ENCODE peak calls at places on chromosomes 1 and 21, in six cellular contexts. One of them, this sample, is unnamed.

GRCh38 chr1:27630859-27631491 is 4.0 kb downstream of the FGR start:
- DNase-seq in IMR-90: no peak
- DNase-seq in H9: no peak
- DNase-seq in neuronal stem cell: no peak
- DNase-seq in H1: no peak
- DNase-seq in mesenchymal stem cell: no peak
- DNase-seq in this sample: peak

GRCh38 chr1:46396429-46397398 is 2.6 kb downstream of the FAAH start:
- DNase-seq in IMR-90: peak
- DNase-seq in H9: no peak
- DNase-seq in neuronal stem cell: no peak
- DNase-seq in H1: no peak
- DNase-seq in mesenchymal stem cell: no peak
- DNase-seq in this sample: no peak

GRCh38 chr1:246860401-246860800 is 71.3 kb downstream of the AHCTF1 start:
- DNase-seq in IMR-90: peak
- DNase-seq in H9: no peak
- DNase-seq in neuronal stem cell: no peak
- DNase-seq in H1: no peak
- DNase-seq in mesenchymal stem cell: no peak
- DNase-seq in this sample: no peak

GRCh38 chr1:14100444-14100843 is 400.5 kb downstream of the PRDM2 start:
- DNase-seq in IMR-90: no peak
- DNase-seq in H9: peak
- DNase-seq in neuronal stem cell: no peak
- DNase-seq in H1: no peak
- DNase-seq in mesenchymal stem cell: no peak
- DNase-seq in this sample: no peak

GRCh38 chr21:45319461-45320211 is 31.9 kb upstream of the POFUT2 start:
- DNase-seq in IMR-90: peak
- DNase-seq in H9: peak
- DNase-seq in neuronal stem cell: no peak
- DNase-seq in H1: no peak
- DNase-seq in mesenchymal stem cell: peak
- DNase-seq in this sample: no peak

GRCh38 chr1:233905416-233906051 is 1.1 kb downstream of the SLC35F3 start:
- DNase-seq in IMR-90: no peak
- DNase-seq in H9: peak
- DNase-seq in neuronal stem cell: peak
- DNase-seq in H1: peak
- DNase-seq in mesenchymal stem cell: no peak
- DNase-seq in this sample: no peak

GRCh38 chr21:44592446-44593365 is at the start of gene KRTAP10-6:
- DNase-seq in IMR-90: no peak
- DNase-seq in H9: peak
- DNase-seq in neuronal stem cell: no peak
- DNase-seq in H1: peak
- DNase-seq in mesenchymal stem cell: no peak
- DNase-seq in this sample: no peak

GRCh38 chr1:227775841-227776240 is 39.6 kb upstream of the PRSS38 start:
- DNase-seq in IMR-90: no peak
- DNase-seq in H9: no peak
- DNase-seq in neuronal stem cell: no peak
- DNase-seq in H1: no peak
- DNase-seq in mesenchymal stem cell: peak
- DNase-seq in this sample: no peak

GRCh38 chr1:212414328-212415106 is at the start of gene PACC1:
- DNase-seq in IMR-90: peak
- DNase-seq in H9: peak
- DNase-seq in neuronal stem cell: peak
- DNase-seq in H1: peak
- DNase-seq in mesenchymal stem cell: peak
- DNase-seq in this sample: peak

GRCh38 chr1:30929944-30930525 is 21.5 kb upstream of the SDC3 start:
- DNase-seq in IMR-90: no peak
- DNase-seq in H9: no peak
- DNase-seq in neuronal stem cell: no peak
- DNase-seq in H1: no peak
- DNase-seq in mesenchymal stem cell: no peak
- DNase-seq in this sample: peak

GRCh38 chr1:217076902-217077301 is 353.7 kb upstream of the ESRRG start:
- DNase-seq in IMR-90: peak
- DNase-seq in H9: no peak
- DNase-seq in neuronal stem cell: no peak
- DNase-seq in H1: no peak
- DNase-seq in mesenchymal stem cell: peak
- DNase-seq in this sample: no peak

DNA sequence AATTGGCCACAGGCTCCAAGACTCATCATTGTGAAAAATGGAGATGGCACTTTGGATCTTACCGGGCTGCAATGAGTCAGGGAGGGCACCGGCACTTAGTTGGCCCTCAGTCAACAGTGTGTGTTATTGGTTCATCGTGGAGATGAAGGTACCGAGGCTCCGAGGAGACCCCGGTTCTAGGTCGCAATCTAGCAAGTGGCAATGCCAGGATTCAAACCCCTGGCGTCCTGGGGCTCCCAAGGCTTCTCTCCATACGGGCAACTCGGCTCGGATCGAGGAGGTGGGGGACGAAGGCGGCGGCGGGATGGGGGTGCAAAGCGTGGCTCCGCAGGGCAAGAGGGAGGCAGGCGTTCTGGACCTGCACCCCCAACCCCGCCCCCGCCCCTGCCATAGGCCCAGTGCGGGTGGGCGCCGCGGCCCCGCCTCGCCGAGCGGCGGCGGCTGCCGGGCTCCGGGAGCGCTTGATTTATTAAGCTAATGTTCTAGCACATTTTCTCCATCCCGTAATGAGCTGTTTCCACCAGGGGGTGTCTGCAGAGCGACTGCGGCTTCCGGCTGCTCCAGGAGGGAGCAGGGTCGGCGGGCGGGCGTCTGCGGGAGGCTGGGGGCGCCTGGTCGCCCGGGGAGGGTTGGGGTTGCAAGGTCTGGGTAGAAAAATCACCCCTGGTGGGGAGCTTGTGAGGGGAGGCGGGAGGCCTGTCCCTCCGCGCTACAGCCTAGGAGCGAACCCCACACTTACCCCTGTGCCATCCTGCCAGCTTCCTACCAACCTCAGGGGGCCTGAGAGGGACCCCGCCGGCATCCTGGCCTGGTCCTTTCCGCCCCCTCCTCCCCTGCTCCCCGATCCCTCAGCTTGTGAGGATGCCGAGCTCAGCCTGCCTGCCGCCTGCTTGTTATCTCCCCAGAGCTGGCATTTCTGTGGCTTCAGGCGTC is 48.7 kb upstream of the ACOT11 start:
- DNase-seq in IMR-90: peak
- DNase-seq in H9: peak
- DNase-seq in neuronal stem cell: no peak
- DNase-seq in H1: peak
- DNase-seq in mesenchymal stem cell: peak
- DNase-seq in this sample: peak
- H4K91ac ChIP-seq in IMR-90: no peak
- H4K91ac ChIP-seq in H9: no peak
- H4K91ac ChIP-seq in neuronal stem cell: no peak
- H4K91ac ChIP-seq in H1: peak
- H4K91ac ChIP-seq in mesenchymal stem cell: peak
- H4K91ac ChIP-seq in this sample: peak

DNA sequence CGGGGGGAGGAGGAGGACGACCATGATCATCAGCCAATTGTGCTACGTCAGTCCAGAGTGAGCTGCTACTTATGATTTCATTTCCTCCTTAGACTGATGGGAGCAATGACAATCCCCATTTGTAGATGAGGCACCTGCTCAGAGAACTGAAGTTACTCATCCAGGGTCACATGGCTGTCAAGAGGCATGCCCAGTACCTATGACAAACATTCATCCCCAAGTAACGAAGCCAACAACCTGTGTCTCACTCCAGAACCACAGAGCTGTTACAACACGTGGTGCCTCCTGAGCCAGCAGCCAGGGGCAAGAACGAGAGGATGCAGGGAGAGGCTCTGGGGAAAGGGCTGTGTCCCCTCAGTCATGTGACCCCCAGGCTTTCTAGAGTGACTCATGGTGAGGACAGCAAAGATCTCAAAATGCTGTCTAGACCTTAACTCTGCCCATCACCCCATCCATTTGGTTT is 93.6 kb downstream of the SIM2 start:
- DNase-seq in IMR-90: peak
- DNase-seq in H9: no peak
- DNase-seq in neuronal stem cell: no peak
- DNase-seq in H1: no peak
- DNase-seq in mesenchymal stem cell: peak
- DNase-seq in this sample: no peak
- H4K91ac ChIP-seq in IMR-90: no peak
- H4K91ac ChIP-seq in H9: no peak
- H4K91ac ChIP-seq in neuronal stem cell: peak
- H4K91ac ChIP-seq in H1: no peak
- H4K91ac ChIP-seq in mesenchymal stem cell: no peak
- H4K91ac ChIP-seq in this sample: no peak

GRCh38 chr1:101300916-101301315 is 64.1 kb downstream of the S1PR1 start:
- DNase-seq in IMR-90: no peak
- DNase-seq in H9: no peak
- DNase-seq in neuronal stem cell: no peak
- DNase-seq in H1: no peak
- DNase-seq in mesenchymal stem cell: no peak
- DNase-seq in this sample: no peak

GRCh38 chr1:101299710-101300109 is 62.9 kb downstream of the S1PR1 start:
- DNase-seq in IMR-90: no peak
- DNase-seq in H9: no peak
- DNase-seq in neuronal stem cell: no peak
- DNase-seq in H1: no peak
- DNase-seq in mesenchymal stem cell: no peak
- DNase-seq in this sample: no peak

GRCh38 chr1:101301446-101301845 is 64.6 kb downstream of the S1PR1 start:
- DNase-seq in IMR-90: no peak
- DNase-seq in H9: no peak
- DNase-seq in neuronal stem cell: no peak
- DNase-seq in H1: no peak
- DNase-seq in mesenchymal stem cell: no peak
- DNase-seq in this sample: no peak

GRCh38 chr1:101299166-101299565 is 62.3 kb downstream of the S1PR1 start:
- DNase-seq in IMR-90: no peak
- DNase-seq in H9: no peak
- DNase-seq in neuronal stem cell: no peak
- DNase-seq in H1: no peak
- DNase-seq in mesenchymal stem cell: no peak
- DNase-seq in this sample: no peak

GRCh38 chr1:101298663-101299062 is 61.8 kb downstream of the S1PR1 start:
- DNase-seq in IMR-90: no peak
- DNase-seq in H9: no peak
- DNase-seq in neuronal stem cell: no peak
- DNase-seq in H1: no peak
- DNase-seq in mesenchymal stem cell: no peak
- DNase-seq in this sample: no peak
- H4K91ac ChIP-seq in IMR-90: no peak
- H4K91ac ChIP-seq in H9: no peak
- H4K91ac ChIP-seq in neuronal stem cell: no peak
- H4K91ac ChIP-seq in H1: no peak
- H4K91ac ChIP-seq in mesenchymal stem cell: no peak
- H4K91ac ChIP-seq in this sample: no peak

GRCh38 chr1:206493279-206493678 is 14.1 kb upstream of the RASSF5 start:
- DNase-seq in IMR-90: no peak
- DNase-seq in H9: no peak
- DNase-seq in neuronal stem cell: no peak
- DNase-seq in H1: no peak
- DNase-seq in mesenchymal stem cell: no peak
- DNase-seq in this sample: no peak
- H4K91ac ChIP-seq in IMR-90: no peak
- H4K91ac ChIP-seq in H9: no peak
- H4K91ac ChIP-seq in neuronal stem cell: no peak
- H4K91ac ChIP-seq in H1: no peak
- H4K91ac ChIP-seq in mesenchymal stem cell: no peak
- H4K91ac ChIP-seq in this sample: no peak

GRCh38 chr1:59539961-59540681 is 243.2 kb downstream of the FGGY start:
- DNase-seq in IMR-90: no peak
- DNase-seq in H9: no peak
- DNase-seq in neuronal stem cell: no peak
- DNase-seq in H1: no peak
- DNase-seq in mesenchymal stem cell: no peak
- DNase-seq in this sample: no peak
- H4K91ac ChIP-seq in IMR-90: no peak
- H4K91ac ChIP-seq in H9: no peak
- H4K91ac ChIP-seq in neuronal stem cell: no peak
- H4K91ac ChIP-seq in H1: no peak
- H4K91ac ChIP-seq in mesenchymal stem cell: no peak
- H4K91ac ChIP-seq in this sample: no peak

GRCh38 chr1:85585845-85586244 is 5.3 kb downstream of the CCN1 start:
- DNase-seq in IMR-90: peak
- DNase-seq in H9: no peak
- DNase-seq in neuronal stem cell: no peak
- DNase-seq in H1: peak
- DNase-seq in mesenchymal stem cell: peak
- DNase-seq in this sample: peak
- H4K91ac ChIP-seq in IMR-90: no peak
- H4K91ac ChIP-seq in H9: no peak
- H4K91ac ChIP-seq in neuronal stem cell: no peak
- H4K91ac ChIP-seq in H1: peak
- H4K91ac ChIP-seq in mesenchymal stem cell: no peak
- H4K91ac ChIP-seq in this sample: no peak

GRCh38 chr1:193660428-193660827 is 474.0 kb upstream of the B3GALT2 start:
- DNase-seq in IMR-90: no peak
- DNase-seq in H9: no peak
- DNase-seq in neuronal stem cell: no peak
- DNase-seq in H1: no peak
- DNase-seq in mesenchymal stem cell: no peak
- DNase-seq in this sample: no peak
- H4K91ac ChIP-seq in IMR-90: no peak
- H4K91ac ChIP-seq in H9: no peak
- H4K91ac ChIP-seq in neuronal stem cell: no peak
- H4K91ac ChIP-seq in H1: no peak
- H4K91ac ChIP-seq in mesenchymal stem cell: no peak
- H4K91ac ChIP-seq in this sample: no peak

GRCh38 chr1:44707959-44708831 is 22.8 kb downstream of the RNU5D-1 start:
- DNase-seq in IMR-90: peak
- DNase-seq in H9: peak
- DNase-seq in neuronal stem cell: no peak
- DNase-seq in H1: no peak
- DNase-seq in mesenchymal stem cell: peak
- DNase-seq in this sample: peak
- H4K91ac ChIP-seq in IMR-90: no peak
- H4K91ac ChIP-seq in H9: no peak
- H4K91ac ChIP-seq in neuronal stem cell: no peak
- H4K91ac ChIP-seq in H1: peak
- H4K91ac ChIP-seq in mesenchymal stem cell: no peak
- H4K91ac ChIP-seq in this sample: no peak

This sample was measured in trophoblast cell.